ENCODE peak calls at places on chromosome 15, in eight cellular contexts. I is HepG2, U is upper lobe of left lung, W is Panc1, D is GM23338, E is HCT116, B is K562, R is GM12878. A is an unnamed sample. For H3K4me1, the result is how much of the 10 kb centered on the place peaks cover.

GRCh38 chr15:61186905-61187865 is 41.9 kb downstream of the RORA start:
- ATAC-seq in I (no peak), U (peak), W (no peak), D (no peak), E (no peak), B (no peak), R (no peak), A (peak)

GRCh38 chr15:59364238-59364637 is 8.4 kb downstream of the MYO1E start:
- ATAC-seq in I (no peak), U (no peak), W (no peak), D (no peak), E (peak), B (no peak), R (no peak), A (no peak)

GRCh38 chr15:58432421-58432820 is 630 bp downstream of the LIPC start:
- ATAC-seq in I (peak), U (no peak), W (no peak), D (no peak), E (no peak), B (no peak), R (no peak), A (no peak)

GRCh38 chr15:101210466-101210865 is 41.4 kb downstream of the CHSY1 start:
- ATAC-seq in I (no peak), U (no peak), W (no peak), D (no peak), E (no peak), B (no peak), R (peak), A (no peak)

GRCh38 chr15:28887344-28888174 is 1.8 kb downstream of the APBA2 start:
- ATAC-seq in I (no peak), U (no peak), W (no peak), D (no peak), E (no peak), B (peak), R (no peak), A (no peak)

GRCh38 chr15:36373549-36373948 is 205.9 kb upstream of the CDIN1 start:
- ATAC-seq in I (no peak), U (no peak), W (no peak), D (no peak), E (peak), B (no peak), R (no peak), A (no peak)

GRCh38 chr15:99618941-99619411 is 53.2 kb downstream of the MEF2A start:
- ATAC-seq in I (peak), U (peak), W (peak), D (peak), E (no peak), B (peak), R (no peak), A (peak)

GRCh38 chr15:100201376-100202280 is 140.1 kb downstream of the ADAMTS17 start:
- ATAC-seq in I (no peak), U (no peak), W (no peak), D (peak), E (no peak), B (no peak), R (no peak), A (no peak)

GRCh38 chr15:31435891-31436628 is 109.4 kb downstream of the KLF13 start:
- ATAC-seq in I (no peak), U (no peak), W (no peak), D (no peak), E (peak), B (peak), R (peak), A (peak)

GRCh38 chr15:44788748-44789147 is 52.4 kb downstream of the TRIM69 start:
- ATAC-seq in I (no peak), U (no peak), W (no peak), D (no peak), E (no peak), B (no peak), R (no peak), A (no peak)

GRCh38 chr15:44573386-44573785 is 36.4 kb downstream of the EIF3J start:
- ATAC-seq in I (no peak), U (no peak), W (no peak), D (no peak), E (no peak), B (no peak), R (no peak), A (no peak)

GRCh38 chr15:66505430-66505811 is 295 bp downstream of the ZWILCH start:
- ATAC-seq in I (no peak), U (no peak), W (peak), D (peak), E (peak), B (peak), R (no peak), A (peak)

GRCh38 chr15:73319460-73320245 is 49.1 kb downstream of the HCN4 start:
- ATAC-seq in I (no peak), U (no peak), W (no peak), D (peak), E (no peak), B (no peak), R (no peak), A (no peak)

DNA sequence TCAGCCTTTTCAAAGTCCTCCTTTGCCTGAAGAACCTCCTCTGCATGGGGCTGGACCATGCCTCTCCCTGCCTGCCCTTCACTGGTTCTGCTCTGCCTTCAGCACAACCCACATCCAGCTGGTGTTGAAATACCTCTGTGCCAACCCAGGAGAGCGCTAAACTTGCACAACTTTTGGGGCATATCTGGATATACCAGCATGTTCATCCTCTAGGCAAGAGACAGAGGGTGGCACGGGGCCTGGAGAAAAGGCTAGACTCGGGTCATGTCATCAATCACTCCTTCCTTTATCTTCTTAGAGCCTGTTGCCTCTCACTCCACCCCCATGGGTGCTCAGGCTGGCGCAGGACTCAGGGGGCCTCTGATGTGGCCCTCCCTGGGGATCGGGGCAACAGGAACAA is 4.8 kb downstream of the SEMA4B start:
- ATAC-seq in I (no peak), U (no peak), W (no peak), D (no peak), E (no peak), B (no peak), R (no peak), A (peak)
- H3K4me1 ChIP-seq in I (under half), U (under half), W (half or more), D (under half), E (half or more), B (under half), R (under half), A (half or more)

DNA sequence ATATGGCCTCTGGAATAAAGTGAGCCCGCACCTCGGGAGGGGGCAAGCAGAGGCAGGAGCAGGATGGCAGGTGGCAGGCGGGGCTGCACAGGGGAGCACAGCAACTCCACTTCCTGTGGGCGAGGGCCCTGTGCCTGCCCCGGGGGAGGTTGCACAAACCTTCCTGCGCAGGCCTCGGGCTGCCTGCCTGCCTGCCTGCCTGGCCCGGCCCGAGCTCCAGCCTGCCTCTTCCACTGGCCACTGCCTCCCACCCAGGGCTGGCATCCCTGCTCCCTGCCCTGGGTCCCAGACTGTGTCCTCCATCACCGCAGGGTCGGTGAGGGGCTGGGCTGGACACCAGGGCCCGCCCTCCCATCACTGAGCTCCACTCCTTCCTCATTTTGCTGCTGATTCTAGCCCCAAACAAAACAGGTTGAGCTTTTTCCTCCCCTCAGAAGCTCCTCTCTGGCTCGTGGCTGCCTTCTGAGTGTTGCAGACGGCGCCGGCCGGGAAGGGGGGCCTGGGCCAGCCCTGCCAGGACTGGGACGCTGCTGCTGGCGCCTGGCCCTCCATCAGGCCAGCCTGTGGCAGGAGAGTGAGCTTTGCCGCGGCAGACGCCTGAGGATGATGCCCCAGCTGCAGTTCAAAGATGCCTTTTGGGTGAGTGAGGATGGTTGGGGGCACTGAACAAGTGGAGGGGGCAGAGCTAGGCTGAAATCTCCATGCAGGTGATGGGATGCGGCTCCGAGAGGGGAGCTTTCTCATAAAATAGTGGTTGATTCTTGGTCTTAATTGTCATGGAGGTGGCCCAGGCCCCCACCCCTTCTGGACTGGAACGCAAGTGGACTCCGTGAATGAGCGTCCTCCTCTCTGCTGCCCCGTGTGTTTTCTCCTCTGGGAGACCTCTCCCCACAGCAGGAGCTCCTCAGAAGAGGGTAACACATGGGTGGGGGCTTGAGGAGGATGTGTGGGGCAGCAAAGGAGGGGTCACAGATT is at the start of gene PSTPIP1:
- ATAC-seq in I (peak), U (no peak), W (peak), D (peak), E (no peak), B (no peak), R (peak), A (peak)
- TF ChIP-seq POLR2AphosphoS5 in I (no peak), U (no peak), W (no peak), D (no peak), E (no peak), B (no peak), R (no peak), A (no peak)

GRCh38 chr15:77057650-77058049 is 13.3 kb downstream of the TSPAN3 start:
- ATAC-seq in I (no peak), U (no peak), W (no peak), D (no peak), E (no peak), B (no peak), R (no peak), A (no peak)

GRCh38 chr15:77063249-77063648 is 7.7 kb downstream of the TSPAN3 start:
- ATAC-seq in I (no peak), U (no peak), W (no peak), D (no peak), E (no peak), B (no peak), R (no peak), A (no peak)

GRCh38 chr15:77058468-77058867 is 12.4 kb downstream of the TSPAN3 start:
- ATAC-seq in I (no peak), U (no peak), W (no peak), D (no peak), E (no peak), B (no peak), R (no peak), A (no peak)

GRCh38 chr15:77059761-77060345 is 11.1 kb downstream of the TSPAN3 start:
- ATAC-seq in I (no peak), U (no peak), W (no peak), D (no peak), E (no peak), B (no peak), R (peak), A (no peak)

DNA sequence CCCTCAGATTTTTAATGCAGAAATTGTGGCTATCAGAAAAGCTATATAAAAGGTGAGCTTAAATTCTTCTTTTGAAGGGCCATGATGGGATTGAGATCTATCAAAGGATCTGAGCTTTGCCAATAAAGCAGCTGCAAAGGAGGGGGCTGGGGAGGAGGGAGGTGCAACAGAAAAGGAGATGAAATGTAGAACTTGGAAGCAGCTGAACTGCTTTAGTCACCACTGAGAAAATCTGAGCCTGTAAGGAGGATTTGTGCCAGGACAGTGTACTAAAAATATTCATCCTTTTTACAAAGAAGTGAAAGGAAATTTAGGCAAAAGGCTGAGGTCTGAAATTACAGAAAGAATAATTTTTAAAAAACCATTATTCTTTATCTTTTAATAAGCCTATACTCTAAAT is 10.3 kb downstream of the TSPAN3 start:
- ATAC-seq in I (no peak), U (no peak), W (no peak), D (no peak), E (no peak), B (no peak), R (no peak), A (peak)
- H3K4me1 ChIP-seq in I (under half), U (under half), W (under half), D (under half), E (under half), B (under half), R (under half), A (under half)

GRCh38 chr15:68791431-68792283 is 29.0 kb downstream of the ANP32A start:
- ATAC-seq in I (no peak), U (no peak), W (no peak), D (peak), E (no peak), B (no peak), R (peak), A (no peak)

GRCh38 chr15:68794307-68794706 is 26.4 kb downstream of the ANP32A start:
- ATAC-seq in I (no peak), U (no peak), W (no peak), D (no peak), E (no peak), B (no peak), R (peak), A (no peak)

GRCh38 chr15:68794869-68795268 is 25.8 kb downstream of the ANP32A start:
- ATAC-seq in I (peak), U (peak), W (no peak), D (no peak), E (no peak), B (no peak), R (peak), A (no peak)

GRCh38 chr15:68793776-68794175 is 26.9 kb downstream of the ANP32A start:
- ATAC-seq in I (no peak), U (no peak), W (no peak), D (no peak), E (no peak), B (no peak), R (no peak), A (no peak)

DNA sequence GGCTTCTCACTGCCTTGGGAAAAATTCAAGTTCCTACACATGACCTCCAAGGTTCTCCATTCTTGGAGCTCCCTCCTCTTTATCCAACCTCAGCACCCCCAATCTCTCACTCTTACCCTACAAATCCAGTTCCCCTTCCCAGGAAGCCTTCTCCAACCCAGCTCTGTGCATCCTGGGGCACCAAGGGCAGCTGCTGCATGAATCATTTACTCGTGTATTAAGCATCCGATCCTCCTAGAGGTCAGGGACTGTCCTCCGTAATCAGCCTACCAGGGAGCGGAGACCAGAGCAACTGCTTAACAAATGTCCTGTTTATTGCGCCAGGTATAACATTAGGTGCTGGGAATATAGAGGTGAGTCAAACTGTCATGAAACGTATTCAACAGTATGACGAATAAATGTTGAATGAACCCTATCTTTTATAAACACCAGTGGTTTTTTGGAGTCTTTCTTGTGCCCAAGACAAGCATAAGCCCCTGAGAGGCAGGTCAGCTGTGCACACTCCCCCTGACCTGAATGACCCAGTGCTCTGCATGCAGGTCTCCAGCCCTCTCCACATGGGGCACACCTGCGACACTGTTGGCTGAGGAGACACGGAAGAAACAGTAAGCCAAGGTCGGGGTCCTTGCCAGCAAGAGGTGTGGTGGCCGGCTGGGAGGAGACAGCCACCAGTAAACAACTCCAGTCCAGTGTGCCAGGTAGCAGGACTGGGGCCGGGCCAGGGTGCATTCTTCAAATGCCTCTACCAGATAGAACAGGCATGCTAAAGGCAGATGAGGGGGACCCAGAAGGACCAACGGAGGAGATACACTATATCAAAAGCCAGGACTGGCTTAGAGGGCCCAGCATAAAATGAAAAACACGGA is 27.6 kb downstream of the ANP32A start:
- ATAC-seq in I (no peak), U (peak), W (no peak), D (no peak), E (no peak), B (no peak), R (no peak), A (no peak)
- TF ChIP-seq POLR2AphosphoS5 in I (no peak), U (no peak), W (no peak), D (no peak), E (no peak), B (no peak), R (no peak), A (no peak)

GRCh38 chr15:70044168-70044567 is 53.5 kb downstream of the TLE3 start:
- ATAC-seq in I (no peak), U (no peak), W (peak), D (no peak), E (no peak), B (no peak), R (no peak), A (no peak)

GRCh38 chr15:70042553-70043214 is 55.0 kb downstream of the TLE3 start:
- ATAC-seq in I (no peak), U (no peak), W (no peak), D (no peak), E (no peak), B (no peak), R (no peak), A (no peak)

GRCh38 chr15:70045045-70045444 is 52.7 kb downstream of the TLE3 start:
- ATAC-seq in I (no peak), U (no peak), W (peak), D (no peak), E (no peak), B (no peak), R (no peak), A (peak)

GRCh38 chr15:70046716-70047369 is 50.9 kb downstream of the TLE3 start:
- ATAC-seq in I (peak), U (no peak), W (no peak), D (peak), E (no peak), B (peak), R (no peak), A (no peak)

GRCh38 chr15:70043590-70043989 is 54.1 kb downstream of the TLE3 start:
- ATAC-seq in I (no peak), U (no peak), W (peak), D (no peak), E (no peak), B (no peak), R (no peak), A (no peak)
- H3K4me1 ChIP-seq in I (under half), U (under half), W (under half), D (under half), E (under half), B (under half), R (under half), A (under half)

GRCh38 chr15:71232411-71232810 is 117.1 kb downstream of the THSD4 start:
- ATAC-seq in I (no peak), U (no peak), W (no peak), D (no peak), E (no peak), B (no peak), R (no peak), A (no peak)

GRCh38 chr15:71242292-71242691 is 127.0 kb downstream of the THSD4 start:
- ATAC-seq in I (no peak), U (no peak), W (no peak), D (no peak), E (no peak), B (no peak), R (no peak), A (no peak)

GRCh38 chr15:71239592-71240364 is 124.5 kb downstream of the THSD4 start:
- ATAC-seq in I (no peak), U (no peak), W (no peak), D (no peak), E (no peak), B (no peak), R (no peak), A (no peak)

GRCh38 chr15:71238926-71239325 is 123.7 kb downstream of the THSD4 start:
- ATAC-seq in I (no peak), U (no peak), W (no peak), D (no peak), E (no peak), B (no peak), R (no peak), A (no peak)

GRCh38 chr15:71237456-71238188 is 122.4 kb downstream of the THSD4 start:
- ATAC-seq in I (no peak), U (no peak), W (peak), D (no peak), E (peak), B (peak), R (no peak), A (no peak)
- TF ChIP-seq POLR2AphosphoS5 in I (no peak), U (no peak), W (no peak), D (no peak), E (peak), B (no peak), R (no peak), A (no peak)

A was measured in gastroesophageal sphincter.